ENCODE peak calls at places on chromosome 7, in four cellular contexts. X is naive thymus-derived CD4-positive, alpha-beta T cell; Q is CD4-positive, CD25-positive, alpha-beta regulatory T cell; J is small intestine. H is an unnamed sample. For H3K36me3, the result is how much of the 10 kb centered on the place peaks cover.

GRCh38 chr7:115672024-115672423 is 358.5 kb downstream of the TFEC start:
- DNase-seq in J (no peak), X (no peak), Q (no peak), H (no peak)

GRCh38 chr7:37942934-37943610 is 22.6 kb downstream of the EPDR1 start:
- DNase-seq in Q (no peak), X (no peak), J (peak), H (no peak)

GRCh38 chr7:151311294-151311864 is 30.2 kb upstream of the NUB1 start:
- DNase-seq in X (no peak), J (peak), Q (peak), H (no peak)

GRCh38 chr7:114759347-114760062 is 162.4 kb upstream of the MDFIC start:
- DNase-seq in J (peak), X (no peak), Q (no peak), H (no peak)

GRCh38 chr7:116441534-116441933 is 58.0 kb upstream of the CAV2 start:
- DNase-seq in X (no peak), Q (no peak), J (no peak), H (no peak)

GRCh38 chr7:35418716-35419425 is 165.0 kb upstream of the TBX20 start:
- DNase-seq in J (no peak), X (no peak), Q (no peak), H (no peak)

GRCh38 chr7:38229386-38229785 is 44.0 kb downstream of the TARP start:
- DNase-seq in J (no peak), X (no peak), Q (no peak), H (no peak)

GRCh38 chr7:140231779-140232491 is 55.2 kb upstream of the KDM7A start:
- DNase-seq in Q (peak), J (peak), X (peak), H (no peak)

GRCh38 chr7:102432476-102433318 is 678 bp upstream of the ORAI2 start:
- DNase-seq in Q (peak), J (no peak), X (no peak), H (peak)

GRCh38 chr7:66974986-66975590 is 20.3 kb downstream of the SBDS start:
- DNase-seq in J (no peak), X (no peak), Q (no peak), H (no peak)

GRCh38 chr7:155814569-155815276 is 2.5 kb upstream of the SHH start:
- DNase-seq in X (no peak), Q (no peak), J (no peak), H (no peak)

GRCh38 chr7:93889261-93889660 is 1.3 kb downstream of the TFPI2 start:
- DNase-seq in X (no peak), Q (no peak), J (no peak), H (no peak)

GRCh38 chr7:31123317-31123716 is 71.2 kb downstream of the ADCYAP1R1 start:
- DNase-seq in Q (no peak), J (no peak), X (no peak), H (no peak)

GRCh38 chr7:95804090-95804489 is 31.7 kb downstream of the DYNC1I1 start:
- DNase-seq in J (no peak), X (no peak), Q (no peak), H (no peak)

GRCh38 chr7:73851410-73852338 is 9.3 kb upstream of the TMEM270 start:
- DNase-seq in J (peak), Q (peak), X (no peak), H (no peak)

GRCh38 chr7:148963583-148964509 is 64.5 kb downstream of the PDIA4 start:
- DNase-seq in J (peak), X (no peak), Q (no peak), H (no peak)

GRCh38 chr7:29063231-29063630 is 83.1 kb downstream of the CPVL start:
- DNase-seq in Q (no peak), X (no peak), J (no peak), H (no peak)

GRCh38 chr7:20220824-20221547 is 3.8 kb upstream of the MACC1 start:
- DNase-seq in X (no peak), Q (no peak), J (no peak), H (no peak)

DNA sequence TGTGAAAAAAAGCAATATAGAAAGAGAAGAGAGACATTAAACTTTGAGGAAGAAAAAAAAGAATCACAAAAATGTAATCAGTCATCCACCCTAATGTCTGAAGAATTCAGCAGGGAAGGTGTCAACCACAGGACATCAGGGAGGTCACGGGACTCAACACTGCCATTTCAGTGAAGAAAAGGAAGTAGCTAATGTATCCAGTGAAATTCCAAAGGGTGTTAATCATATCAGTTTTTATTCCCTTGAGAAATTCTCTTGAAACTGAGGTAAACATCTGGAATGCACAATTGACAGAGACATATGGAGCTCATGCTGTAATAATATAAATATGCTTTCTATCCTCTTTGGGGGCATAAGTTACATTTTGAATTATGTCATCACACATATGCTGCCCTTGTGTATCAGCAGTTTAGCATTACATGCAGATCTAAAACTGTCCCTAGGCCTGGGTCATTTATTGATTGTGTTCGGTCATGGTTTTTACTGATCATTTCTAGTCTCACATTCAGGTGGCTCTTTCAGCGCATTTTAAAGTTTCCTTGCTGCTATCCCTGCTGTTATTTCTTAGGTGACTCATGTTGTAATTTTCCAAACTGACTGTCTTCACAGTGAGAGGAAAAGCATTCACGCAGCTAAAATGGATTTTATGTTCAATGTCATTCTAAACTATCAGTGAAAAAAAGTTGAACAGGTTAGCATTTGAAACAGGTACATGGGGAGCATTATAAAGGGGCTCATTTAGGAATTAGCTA is 273.9 kb downstream of the TSPAN12 start:
- DNase-seq in Q (no peak), X (no peak), J (no peak), H (no peak)
- H3K27ac ChIP-seq in Q (no peak), X (no peak), J (no peak), H (no peak)

DNA sequence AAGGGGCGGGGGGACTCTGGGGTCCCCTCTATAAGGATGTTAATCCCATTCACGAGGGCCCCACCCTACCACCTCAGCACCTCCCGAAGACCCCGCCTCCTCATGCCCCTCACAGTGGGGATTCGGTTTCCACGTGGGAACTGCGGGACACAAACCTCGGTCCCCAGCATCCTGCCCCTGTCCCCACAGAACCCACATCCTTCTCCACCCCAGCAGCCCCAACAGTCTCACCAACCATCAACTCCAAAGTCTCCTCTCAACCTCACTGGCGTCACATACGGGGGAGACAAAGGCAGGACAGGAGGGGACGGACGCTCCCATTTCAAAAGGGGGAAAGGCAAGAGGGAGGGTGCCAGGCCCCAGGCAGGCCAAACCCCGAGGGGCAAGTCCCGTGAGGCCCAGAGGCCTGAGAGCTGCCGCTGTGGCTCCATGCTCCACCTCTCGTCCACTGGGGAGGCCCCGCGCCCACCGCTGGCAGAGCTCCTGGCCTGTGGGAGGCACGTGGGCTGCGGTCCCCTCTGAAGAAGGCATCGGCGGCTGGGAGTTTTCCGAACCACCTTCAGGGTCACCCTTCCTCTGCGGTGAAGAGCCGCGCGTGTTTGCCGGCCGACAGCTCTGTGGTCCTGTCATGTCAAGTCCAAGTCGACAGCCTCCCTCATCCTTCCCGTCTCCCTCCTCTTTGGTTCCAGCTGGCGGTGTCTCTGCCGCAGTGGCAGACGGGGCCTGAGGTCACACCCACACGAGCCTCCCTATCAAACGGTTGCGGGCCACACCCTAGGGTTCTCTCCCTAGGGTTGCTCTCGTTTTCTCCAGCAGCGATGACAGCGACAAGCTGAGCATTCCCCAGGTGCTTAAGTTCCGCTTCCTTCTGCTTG is 184.7 kb downstream of the ELFN1 start:
- DNase-seq in J (no peak), Q (peak), X (no peak), H (peak)
- H3K36me3 ChIP-seq in J (under half), Q (under half), X (under half), H (under half)

DNA sequence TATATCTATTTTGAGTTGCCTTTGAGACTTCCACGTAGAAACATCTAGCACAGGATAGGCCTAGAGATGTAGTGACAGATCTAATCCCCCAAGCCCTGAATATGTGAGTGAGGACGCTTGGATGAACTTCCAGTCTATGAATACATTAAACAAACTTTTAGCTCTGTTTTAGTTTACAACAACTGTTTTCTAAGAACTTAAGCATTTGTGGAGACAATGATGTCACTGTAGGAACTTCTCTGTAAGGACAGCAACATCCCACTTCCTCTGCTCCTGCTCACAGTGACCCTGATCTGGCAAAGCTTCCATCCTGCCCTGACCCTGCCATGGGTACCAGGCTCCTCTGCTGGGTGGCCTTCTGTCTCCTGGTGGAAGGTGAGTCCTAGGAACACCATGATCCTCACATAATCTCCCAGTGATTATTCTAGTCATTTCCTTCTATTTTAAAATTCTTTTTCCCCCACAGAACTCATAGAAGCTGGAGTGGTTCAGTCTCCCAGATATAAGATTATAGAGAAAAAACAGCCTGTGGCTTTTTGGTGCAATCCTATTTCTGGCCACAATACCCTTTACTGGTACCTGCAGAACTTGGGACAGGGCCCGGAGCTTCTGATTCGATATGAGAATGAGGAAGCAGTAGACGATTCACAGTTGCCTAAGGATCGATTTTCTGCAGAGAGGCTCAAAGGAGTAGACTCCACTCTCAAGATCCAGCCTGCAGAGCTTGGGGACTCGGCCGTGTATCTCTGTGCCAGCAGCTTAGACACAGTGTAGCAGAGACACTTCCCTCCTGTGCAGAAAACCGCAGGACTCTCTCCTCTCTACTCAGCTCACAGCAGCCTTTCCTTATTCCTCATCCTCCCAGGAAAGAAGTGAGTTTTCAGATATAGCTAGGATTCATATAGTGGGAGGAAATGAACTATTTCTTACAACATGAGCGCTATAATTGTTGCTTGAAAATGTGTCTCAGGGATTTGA is 194.4 kb upstream of the PRSS1 start:
- DNase-seq in X (no peak), Q (no peak), J (no peak), H (no peak)
- H3K27ac ChIP-seq in X (no peak), Q (no peak), J (no peak), H (no peak)

GRCh38 chr7:92230547-92230946 is 15.2 kb downstream of the KRIT1 start:
- DNase-seq in Q (no peak), X (no peak), J (no peak), H (no peak)

GRCh38 chr7:92228100-92228499 is 17.6 kb downstream of the KRIT1 start:
- DNase-seq in J (no peak), X (no peak), Q (no peak), H (no peak)

GRCh38 chr7:92226981-92227380 is 18.7 kb downstream of the KRIT1 start:
- DNase-seq in X (no peak), Q (no peak), J (no peak), H (no peak)

DNA sequence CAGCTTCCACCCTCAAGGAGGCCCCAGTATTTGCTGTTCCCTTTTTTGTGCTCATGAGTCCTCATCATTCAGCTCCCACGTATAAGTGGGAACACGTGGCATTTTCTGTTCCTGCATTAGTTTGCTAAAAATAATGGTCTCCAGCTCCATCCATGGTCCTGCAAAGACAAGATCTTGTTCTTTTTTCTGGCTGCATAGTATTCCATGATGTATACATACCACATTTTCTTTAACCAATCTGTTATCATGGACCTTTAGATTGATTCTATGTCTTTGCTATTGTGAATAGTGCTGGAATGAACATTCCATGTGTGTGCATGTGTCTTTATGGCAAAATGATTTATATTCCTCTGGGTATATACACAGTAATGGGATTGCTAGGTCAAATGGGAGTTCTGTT is 17.0 kb downstream of the KRIT1 start:
- DNase-seq in J (no peak), X (no peak), Q (no peak), H (no peak)
- H3K36me3 ChIP-seq in J (under half), X (under half), Q (half or more), H (under half)

H was measured in CD8-positive, alpha-beta memory T cell.